ENCODE peak calls at places on chromosomes 4 and X, in ten cellular contexts. N is omental fat pad, W is T-helper 2 cell, E is fibroblast of gingiva, O is endothelial cell, H is NCI-H446 treated with DMSO at 0.1 percent for 48 hours, C is Caco-2, V is astrocyte, Y is iris pigment epithelial cell, K is T follicular helper cell. I is an unnamed sample.

GRCh38 chr4:126591583-126591982 is 1041.2 kb upstream of the INTU start:
- DNase-seq in C (no peak), E (peak), N (no peak), W (no peak), O (no peak), H (no peak), V (no peak), K (no peak), Y (peak), I (no peak)

GRCh38 chr4:24853142-24853541 is 57.8 kb downstream of the SOD3 start:
- DNase-seq in C (no peak), Y (peak), H (no peak), E (peak), V (peak), K (no peak), N (no peak), W (no peak), O (no peak), I (no peak)

GRCh38 chrX:102138064-102138463 is 4.2 kb downstream of the TCEAL6 start:
- DNase-seq in N (no peak), O (no peak), C (no peak), H (no peak), Y (no peak), K (no peak), W (no peak), V (no peak), E (no peak), I (no peak)

GRCh38 chrX:635428-636192 is 5.0 kb downstream of the SHOX start:
- DNase-seq in V (no peak), Y (no peak), E (no peak), O (no peak), C (no peak), N (no peak), K (no peak), W (no peak), H (no peak), I (no peak)

GRCh38 chr4:121227254-121227867 is 63.2 kb upstream of the TNIP3 start:
- DNase-seq in O (no peak), N (no peak), K (no peak), W (peak), V (no peak), Y (no peak), E (no peak), C (no peak), H (no peak), I (no peak)

GRCh38 chr4:10354225-10354624 is 103.0 kb downstream of the ZNF518B start:
- DNase-seq in N (no peak), C (no peak), O (no peak), W (no peak), E (no peak), H (no peak), V (no peak), K (no peak), Y (no peak), I (no peak)

GRCh38 chr4:86011117-86011516 is 348.7 kb downstream of the MAPK10 start:
- DNase-seq in Y (peak), V (peak), H (peak), K (no peak), E (peak), W (no peak), C (no peak), N (no peak), O (no peak), I (no peak)

GRCh38 chrX:10076765-10077164 is 80.0 kb upstream of the CLCN4 start:
- DNase-seq in C (no peak), O (no peak), Y (no peak), N (no peak), E (no peak), V (no peak), H (no peak), W (no peak), K (no peak), I (no peak)

GRCh38 chrX:68355629-68355920 is 77.7 kb downstream of the OPHN1 start:
- DNase-seq in W (no peak), H (no peak), K (no peak), C (peak), Y (no peak), V (no peak), O (no peak), N (no peak), E (no peak), I (no peak)

GRCh38 chr4:109043286-109043685 is 259.2 kb downstream of the COL25A1 start:
- DNase-seq in E (no peak), V (no peak), Y (no peak), O (no peak), W (no peak), C (no peak), N (no peak), H (no peak), K (no peak), I (no peak)

GRCh38 chr4:46329118-46329976 is 60.6 kb downstream of the GABRA2 start:
- DNase-seq in C (peak), W (peak), V (no peak), Y (peak), K (no peak), O (peak), H (peak), E (peak), N (no peak), I (no peak)

GRCh38 chr4:48296330-48296729 is 26.7 kb upstream of the TEC start:
- DNase-seq in Y (peak), O (no peak), V (no peak), N (no peak), C (no peak), K (no peak), H (no peak), W (peak), E (no peak), I (no peak)

GRCh38 chr4:108466936-108467902 is 153.2 kb upstream of the RPL34 start:
- DNase-seq in C (no peak), E (peak), V (peak), K (no peak), Y (peak), O (no peak), H (no peak), N (no peak), W (peak), I (no peak)

GRCh38 chrX:84611843-84612636 is 109.8 kb upstream of the HDX start:
- DNase-seq in K (no peak), E (no peak), W (no peak), C (no peak), O (no peak), Y (no peak), N (no peak), H (no peak), V (no peak), I (no peak)

GRCh38 chr4:169348541-169348940 is 77.8 kb upstream of the SH3RF1 start:
- DNase-seq in Y (no peak), O (no peak), E (no peak), K (no peak), N (no peak), V (no peak), W (no peak), C (no peak), H (no peak), I (no peak)

GRCh38 chrX:17374619-17375360 is at the start of gene NHS:
- DNase-seq in V (peak), K (no peak), N (no peak), W (peak), H (peak), C (peak), Y (peak), O (peak), E (peak), I (peak)

GRCh38 chr4:109078724-109079123 is 223.7 kb downstream of the COL25A1 start:
- DNase-seq in W (no peak), K (no peak), Y (peak), O (no peak), N (no peak), C (no peak), H (no peak), E (peak), V (peak), I (no peak)

GRCh38 chr4:181874582-181874981 is 368.6 kb upstream of the TENM3 start:
- DNase-seq in K (no peak), W (no peak), V (no peak), E (no peak), O (no peak), Y (no peak), C (no peak), N (no peak), H (no peak), I (no peak)

GRCh38 chrX:45006002-45006800 is 133.2 kb downstream of the KDM6A start:
- DNase-seq in C (no peak), H (no peak), V (peak), K (no peak), E (no peak), N (no peak), Y (peak), O (no peak), W (no peak), I (no peak)

GRCh38 chr4:145437466-145437865 is 44.2 kb upstream of the SMAD1 start:
- DNase-seq in W (no peak), O (no peak), C (no peak), H (no peak), K (no peak), V (no peak), Y (no peak), E (no peak), N (no peak), I (no peak)

GRCh38 chr4:71262161-71262560 is 76.7 kb upstream of the SLC4A4 start:
- DNase-seq in E (no peak), V (peak), W (no peak), O (no peak), K (no peak), C (no peak), H (no peak), N (no peak), Y (no peak), I (no peak)

GRCh38 chr4:113467581-113467980 is 294.0 kb downstream of the CAMK2D start:
- DNase-seq in N (no peak), Y (peak), V (peak), W (no peak), O (no peak), E (peak), H (peak), K (no peak), C (no peak), I (no peak)

GRCh38 chrX:48632207-48632606 is 34.9 kb downstream of the WDR13 start:
- DNase-seq in N (no peak), H (no peak), E (no peak), K (no peak), W (no peak), Y (no peak), V (no peak), C (no peak), O (no peak), I (no peak)

GRCh38 chrX:109952050-109952449 is 50.9 kb upstream of the TMEM164 start:
- DNase-seq in C (no peak), V (peak), W (no peak), O (no peak), N (no peak), E (no peak), Y (no peak), H (no peak), K (no peak), I (no peak)

GRCh38 chrX:79270401-79270800 is 96.7 kb downstream of the ITM2A start:
- DNase-seq in N (no peak), H (no peak), W (peak), E (peak), K (peak), V (no peak), O (peak), C (peak), Y (no peak), I (no peak)

GRCh38 chrX:155949098-155949497 is 48.4 kb upstream of the IL9R start:
- DNase-seq in C (no peak), E (no peak), Y (no peak), V (no peak), W (no peak), K (no peak), O (no peak), N (no peak), H (no peak), I (no peak)

GRCh38 chr4:83010111-83010521 is 507 bp downstream of the LIN54 start:
- DNase-seq in V (peak), W (peak), H (no peak), C (peak), Y (peak), E (peak), O (no peak), N (no peak), K (no peak), I (no peak)

GRCh38 chrX:11531226-11531625 is 134.5 kb downstream of the ARHGAP6 start:
- DNase-seq in W (no peak), O (no peak), K (no peak), E (no peak), V (no peak), Y (no peak), C (peak), N (no peak), H (no peak), I (no peak)

GRCh38 chr4:8665406-8666360 is 73.1 kb downstream of the CPZ start:
- DNase-seq in V (no peak), E (no peak), K (no peak), N (no peak), Y (no peak), C (no peak), O (no peak), H (no peak), W (no peak), I (no peak)

GRCh38 chr4:140092094-140092820 is 61.7 kb downstream of the MAML3 start:
- DNase-seq in Y (no peak), H (peak), O (peak), V (no peak), E (no peak), K (no peak), N (no peak), C (peak), W (no peak), I (peak)

GRCh38 chr4:187396106-187396505 is 599.5 kb upstream of the ZFP42 start:
- DNase-seq in W (no peak), Y (no peak), C (no peak), V (no peak), H (no peak), N (no peak), K (no peak), O (no peak), E (no peak), I (no peak)

GRCh38 chr4:73387552-73387951 is 16.5 kb upstream of the ALB start:
- DNase-seq in O (no peak), H (no peak), N (no peak), W (no peak), V (no peak), Y (no peak), C (no peak), K (no peak), E (no peak), I (no peak)

GRCh38 chrX:116276191-116276700 is 105.7 kb downstream of the AGTR2 start:
- DNase-seq in E (peak), V (no peak), W (no peak), O (no peak), H (no peak), N (no peak), K (no peak), C (no peak), Y (no peak), I (no peak)

GRCh38 chr4:159206427-159206871 is 103.6 kb downstream of the RAPGEF2 start:
- DNase-seq in N (no peak), K (no peak), O (no peak), Y (peak), H (no peak), C (no peak), E (no peak), W (peak), V (peak), I (no peak)

GRCh38 chr4:129362685-129363274 is 266.8 kb downstream of the C4orf33 start:
- DNase-seq in K (peak), C (peak), Y (peak), E (peak), V (peak), W (peak), N (peak), O (peak), H (peak), I (peak)

GRCh38 chr4:152352645-152353116 is 183.2 kb downstream of the FBXW7 start:
- DNase-seq in O (peak), C (peak), Y (peak), E (peak), K (no peak), W (peak), N (peak), V (peak), H (peak), I (peak)

GRCh38 chr4:40046311-40046980 is 10.2 kb upstream of the N4BP2 start:
- DNase-seq in W (no peak), V (peak), C (peak), E (peak), O (no peak), Y (peak), K (no peak), N (no peak), H (no peak), I (no peak)

GRCh38 chrX:38282044-38282443 is 45.3 kb downstream of the RPGR start:
- DNase-seq in E (peak), C (no peak), O (peak), K (no peak), V (no peak), W (no peak), Y (no peak), H (no peak), N (no peak), I (no peak)

GRCh38 chrX:30905325-30905724 is 16.3 kb upstream of the TAB3 start:
- DNase-seq in N (no peak), V (no peak), C (no peak), H (no peak), E (no peak), K (no peak), Y (no peak), O (no peak), W (no peak), I (no peak)

I was measured in ovary.